ENCODE peak calls at places on chromosomes 1 and 21, in four cellular contexts. E, Q, B and G are unnamed samples.

GRCh38 chr1:2104621-2105427 is 54.6 kb downstream of the PRKCZ start:
- DNase-seq in Q (peak), E (peak), B (no peak), G (peak)

GRCh38 chr1:201419737-201420607 is 1.6 kb downstream of the TNNI1 start:
- DNase-seq in B (no peak), Q (no peak), E (no peak), G (no peak)

GRCh38 chr21:33643658-33644311 is 1.5 kb downstream of the ITSN1 start:
- DNase-seq in E (no peak), B (no peak), Q (peak), G (no peak)

GRCh38 chr1:207781312-207781711 is 29.5 kb downstream of the CD46 start:
- DNase-seq in Q (no peak), E (no peak), B (no peak), G (no peak)

GRCh38 chr1:98821379-98821778 is 159.9 kb downstream of the SNX7 start:
- DNase-seq in Q (no peak), E (no peak), B (no peak), G (no peak)

GRCh38 chr21:44455524-44456206 is 355 bp downstream of the LRRC3 start:
- DNase-seq in E (peak), B (no peak), Q (no peak), G (peak)

GRCh38 chr1:150281758-150282557 is at the start of gene CIART:
- DNase-seq in B (peak), E (peak), Q (no peak), G (peak)

GRCh38 chr1:227781314-227781930 is 34.1 kb upstream of the PRSS38 start:
- DNase-seq in B (no peak), E (no peak), Q (no peak), G (no peak)

GRCh38 chr21:25398630-25399029 is 208.7 kb downstream of the MRPL39 start:
- DNase-seq in E (no peak), Q (no peak), B (no peak), G (no peak)

GRCh38 chr1:31790140-31790539 is 25.7 kb downstream of the SPOCD1 start:
- DNase-seq in Q (no peak), E (peak), B (no peak), G (no peak)

GRCh38 chr21:43331962-43332458 is 94.9 kb downstream of the SIK1 start:
- DNase-seq in B (no peak), Q (no peak), E (no peak), G (no peak)

GRCh38 chr21:36250423-36251075 is 69.4 kb upstream of the MORC3 start:
- DNase-seq in E (peak), Q (no peak), B (no peak), G (no peak)

GRCh38 chr21:33949516-33950424 is 34.2 kb upstream of the ATP5PO start:
- DNase-seq in B (no peak), Q (no peak), E (no peak), G (no peak)

GRCh38 chr1:206646504-206646903 is 11.2 kb downstream of the DYRK3 start:
- DNase-seq in E (no peak), Q (no peak), B (no peak), G (no peak)

GRCh38 chr1:43065191-43065590 is 106.5 kb upstream of the SLC2A1 start:
- DNase-seq in E (no peak), B (no peak), Q (no peak), G (no peak)

GRCh38 chr1:200877839-200878551 is 5.2 kb downstream of the GPR25 start:
- DNase-seq in B (no peak), Q (no peak), E (no peak), G (no peak)

GRCh38 chr1:224928906-224929305 is 569 bp upstream of the DNAH14 start:
- DNase-seq in Q (no peak), E (no peak), B (no peak), G (no peak)

GRCh38 chr1:224931605-224932004 is 2.1 kb downstream of the DNAH14 start:
- DNase-seq in E (no peak), Q (no peak), B (no peak), G (no peak)

GRCh38 chr1:224933584-224933983 is 4.1 kb downstream of the DNAH14 start:
- DNase-seq in B (no peak), Q (no peak), E (no peak), G (no peak)

GRCh38 chr1:224932607-224933249 is 3.3 kb downstream of the DNAH14 start:
- DNase-seq in B (no peak), E (no peak), Q (no peak), G (no peak)

DNA sequence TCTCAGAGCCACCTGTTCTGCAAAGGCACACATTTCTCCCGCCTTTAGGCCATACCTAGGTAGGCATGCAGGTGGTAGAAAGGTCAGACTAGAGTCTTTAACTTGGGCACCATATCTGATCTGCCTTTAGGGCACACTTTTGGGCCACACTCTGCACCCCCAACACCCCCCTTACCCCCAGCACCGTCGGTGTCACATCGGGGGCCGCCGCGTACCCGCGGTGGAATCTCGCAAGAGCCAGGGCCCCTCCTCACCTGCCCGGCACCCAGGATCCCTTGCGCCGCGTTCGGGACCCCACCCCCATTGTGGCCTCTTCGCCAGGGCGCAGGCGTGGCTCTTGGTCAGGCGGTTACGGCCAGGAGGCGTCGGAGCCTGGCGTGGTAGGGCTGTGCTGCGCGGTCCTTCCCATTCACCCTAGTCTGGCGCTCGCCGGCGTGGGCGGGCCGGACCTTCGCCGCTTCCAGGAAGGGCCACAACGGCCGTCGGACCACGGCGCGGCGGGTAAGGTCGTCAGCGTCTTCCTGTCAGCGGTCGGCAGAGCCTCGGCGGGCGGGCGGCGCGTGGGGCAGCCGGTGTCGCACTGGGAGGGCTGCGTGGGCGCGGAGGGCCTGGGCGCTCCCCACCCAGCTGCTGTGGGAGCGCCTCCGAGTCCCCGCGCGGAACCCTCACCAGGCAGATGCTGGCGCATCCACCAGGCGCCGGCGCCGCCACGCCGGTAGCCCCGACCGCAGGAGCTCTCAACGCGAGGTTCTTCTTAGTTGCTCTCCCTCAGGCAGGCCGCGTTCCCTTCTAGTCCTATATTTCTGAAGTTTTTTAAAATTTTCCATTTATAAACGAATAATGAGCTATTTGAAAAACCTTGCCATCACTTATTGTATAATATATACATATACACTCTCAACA is at the start of gene DNAH14:
- DNase-seq in E (peak), Q (peak), B (peak), G (peak)
- TF ChIP-seq MAX in E (peak), Q (peak), B (peak), G (peak)

DNA sequence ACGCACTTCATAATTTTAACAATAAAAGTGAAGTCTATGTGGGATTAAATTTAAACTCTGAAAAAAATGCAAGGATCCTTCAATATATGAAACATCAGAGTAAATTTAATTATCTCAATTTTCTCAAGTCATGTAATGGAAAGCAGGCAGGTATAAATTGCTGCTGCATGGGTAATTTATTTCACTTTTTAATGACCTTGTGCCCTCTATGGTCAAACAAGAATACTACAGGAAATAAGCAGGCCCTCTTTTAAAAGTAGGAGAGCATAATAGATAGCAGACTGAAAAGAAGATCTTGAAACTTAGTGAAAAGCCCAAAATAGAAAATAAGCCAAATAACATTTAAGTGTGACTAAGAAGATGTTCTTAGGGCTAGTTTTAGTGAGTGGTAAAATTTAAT is 22.9 kb downstream of the BCAS2 start:
- DNase-seq in B (no peak), Q (peak), E (no peak), G (peak)
- TF ChIP-seq ATF2 in B (no peak), Q (no peak), E (no peak), G (no peak)

GRCh38 chr1:9376886-9377333 is 84.2 kb downstream of the SPSB1 start:
- DNase-seq in Q (no peak), E (no peak), B (no peak), G (no peak)
- TF ChIP-seq MAX in Q (no peak), E (no peak), B (no peak), G (no peak)

GRCh38 chr1:156316909-156317308 is 17.8 kb upstream of the VHLL start:
- DNase-seq in B (no peak), Q (no peak), E (no peak), G (no peak)

GRCh38 chr1:156308078-156308477 is 9.0 kb upstream of the VHLL start:
- DNase-seq in Q (no peak), E (no peak), B (no peak), G (no peak)

DNA sequence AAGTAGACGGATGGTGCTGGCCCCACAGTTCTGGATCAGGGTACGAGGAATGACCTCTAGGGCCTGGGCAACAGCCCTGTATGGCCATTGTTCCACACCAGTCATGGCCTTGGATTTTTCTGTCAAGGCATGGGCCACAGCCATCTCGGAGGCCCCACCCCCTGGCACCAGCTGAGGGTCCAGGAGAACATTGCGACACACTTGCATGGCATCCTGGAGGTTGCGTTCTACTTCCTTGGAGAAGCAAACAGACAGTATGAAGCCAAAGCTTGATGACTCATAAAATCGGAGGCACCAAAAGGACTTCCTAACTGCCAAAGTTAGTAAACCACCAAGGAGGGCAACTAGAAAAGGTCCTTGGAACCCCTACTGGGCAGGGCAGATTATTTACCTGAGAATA is 11.9 kb upstream of the VHLL start:
- DNase-seq in E (no peak), Q (no peak), B (no peak), G (no peak)
- TF ChIP-seq ATF2 in E (no peak), Q (no peak), B (no peak), G (no peak)

DNA sequence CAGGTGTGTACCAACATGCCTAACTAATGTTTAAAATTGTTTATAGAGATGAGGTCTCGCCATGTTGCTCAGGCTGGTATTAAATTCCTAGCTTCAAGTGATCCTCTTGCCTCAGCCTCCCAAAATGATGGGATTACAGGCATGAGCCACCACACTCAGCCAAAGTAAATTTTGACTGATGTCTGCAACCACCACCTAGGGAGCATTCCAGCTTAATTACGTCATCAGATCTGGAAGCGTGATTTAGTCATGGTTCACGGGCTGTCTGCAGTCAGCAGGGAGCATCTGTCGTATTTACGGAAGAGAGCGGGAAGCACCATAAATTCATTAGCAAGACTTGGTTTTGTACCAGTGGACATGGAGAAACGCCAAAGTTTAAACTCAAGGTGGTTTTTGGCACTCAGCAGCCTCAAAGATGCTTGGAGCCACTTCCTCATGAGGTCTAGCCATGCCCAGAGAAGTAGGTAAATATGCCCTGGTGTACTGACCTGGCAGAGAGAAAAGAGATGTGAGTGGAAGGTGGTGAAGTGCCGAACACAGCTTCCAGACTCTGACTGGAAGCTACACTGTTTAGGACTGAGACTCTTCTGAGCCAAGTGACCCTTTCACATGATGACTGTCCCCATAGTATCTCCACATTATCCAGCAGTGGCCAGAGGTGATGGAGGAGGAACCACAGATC is 60.8 kb upstream of the SLC35F3 start:
- DNase-seq in Q (no peak), E (no peak), B (no peak), G (no peak)
- TF ChIP-seq MAX in Q (no peak), E (no peak), B (no peak), G (no peak)

GRCh38 chr1:117433943-117434342 is 66.7 kb downstream of the MAN1A2 start:
- DNase-seq in E (no peak), Q (no peak), B (no peak), G (no peak)

DNA sequence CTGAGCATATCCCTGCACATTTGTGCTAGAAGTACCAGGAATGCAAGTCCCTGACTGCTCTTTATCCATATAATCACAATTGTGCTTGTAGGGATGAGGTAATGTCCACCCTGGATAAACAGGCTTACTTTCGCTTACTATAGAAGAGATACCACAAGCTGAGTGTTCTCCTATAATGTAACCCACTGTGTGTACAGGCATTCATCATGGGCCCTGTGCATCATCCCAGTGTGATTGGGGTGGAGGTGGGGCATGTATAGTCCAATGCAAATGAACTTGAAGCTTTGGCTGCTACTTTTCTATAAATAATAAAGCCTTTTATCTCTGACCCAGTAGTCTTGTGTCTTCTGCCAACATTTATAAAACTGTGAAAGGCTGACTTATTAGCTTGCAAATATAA is 69.3 kb downstream of the MAN1A2 start:
- DNase-seq in E (no peak), Q (no peak), B (no peak), G (no peak)
- TF ChIP-seq ATF2 in E (no peak), Q (no peak), B (no peak), G (no peak)

DNA sequence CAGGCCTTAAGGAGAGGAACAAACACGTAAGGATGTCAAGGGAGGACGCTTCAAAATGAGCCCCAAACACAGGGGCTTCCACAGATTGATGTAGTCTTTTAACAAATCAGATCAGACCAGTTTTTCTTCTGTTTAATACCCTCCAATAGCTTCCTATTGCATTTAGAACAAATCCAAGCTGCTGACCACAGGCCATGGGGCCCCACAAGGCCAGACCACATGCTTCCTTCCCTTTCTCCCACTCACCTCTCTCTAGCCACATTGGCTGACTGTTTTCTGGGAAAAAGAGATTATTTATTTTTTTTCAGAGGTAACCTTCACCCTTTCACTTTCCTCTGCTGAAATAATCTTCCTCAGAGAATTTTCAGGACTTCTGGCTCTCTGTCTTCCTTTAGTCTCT is 380.6 kb downstream of the SIPA1L2 start:
- DNase-seq in E (no peak), B (no peak), Q (no peak), G (no peak)
- TF ChIP-seq MAX in E (no peak), B (no peak), Q (no peak), G (no peak)

GRCh38 chr1:35367914-35368313 is 99.4 kb downstream of the ZMYM4 start:
- DNase-seq in Q (no peak), B (no peak), E (no peak), G (no peak)

GRCh38 chr1:35371506-35371905 is 103.0 kb downstream of the ZMYM4 start:
- DNase-seq in Q (no peak), E (no peak), B (no peak), G (peak)

GRCh38 chr1:35364732-35365131 is 96.2 kb downstream of the ZMYM4 start:
- DNase-seq in B (no peak), E (no peak), Q (no peak), G (no peak)

DNA sequence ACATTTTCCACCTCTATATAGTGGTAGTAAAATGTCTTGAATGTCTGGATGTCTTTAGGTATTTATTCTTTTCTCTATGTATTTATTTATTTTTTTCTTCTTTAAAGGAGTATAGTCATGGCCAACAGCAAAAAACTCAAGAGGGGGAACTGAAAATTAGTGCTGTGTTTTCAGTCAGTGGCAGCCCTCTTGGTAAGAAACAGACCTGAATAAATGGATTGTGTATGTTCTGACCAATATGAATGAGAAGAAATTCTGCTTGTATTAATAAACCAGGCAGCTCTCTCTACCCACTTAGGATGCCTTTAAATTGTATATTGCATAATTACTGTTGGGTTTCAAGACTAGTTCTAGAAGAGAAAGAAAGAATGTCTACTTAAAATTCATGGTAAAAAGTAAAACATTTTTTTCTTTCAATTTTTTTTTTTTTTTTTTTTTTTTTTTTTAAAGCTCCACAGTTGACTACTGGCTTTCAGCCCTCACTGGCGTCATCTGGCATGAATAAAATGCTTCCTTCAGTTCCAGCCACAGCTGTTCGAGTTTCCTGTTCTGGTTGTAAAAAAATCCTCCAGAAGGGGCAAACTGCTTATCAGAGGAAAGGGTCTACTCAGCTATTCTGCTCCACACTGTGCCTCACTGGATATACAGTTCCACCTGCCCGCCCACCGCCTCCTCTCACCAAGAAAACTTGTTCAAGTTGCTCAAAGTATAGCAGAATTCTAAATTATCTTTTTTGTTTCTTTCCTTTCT is 101.6 kb downstream of the ZMYM4 start:
- DNase-seq in Q (no peak), E (no peak), B (no peak), G (peak)
- TF ChIP-seq ATF2 in Q (no peak), E (no peak), B (no peak), G (no peak)

DNA sequence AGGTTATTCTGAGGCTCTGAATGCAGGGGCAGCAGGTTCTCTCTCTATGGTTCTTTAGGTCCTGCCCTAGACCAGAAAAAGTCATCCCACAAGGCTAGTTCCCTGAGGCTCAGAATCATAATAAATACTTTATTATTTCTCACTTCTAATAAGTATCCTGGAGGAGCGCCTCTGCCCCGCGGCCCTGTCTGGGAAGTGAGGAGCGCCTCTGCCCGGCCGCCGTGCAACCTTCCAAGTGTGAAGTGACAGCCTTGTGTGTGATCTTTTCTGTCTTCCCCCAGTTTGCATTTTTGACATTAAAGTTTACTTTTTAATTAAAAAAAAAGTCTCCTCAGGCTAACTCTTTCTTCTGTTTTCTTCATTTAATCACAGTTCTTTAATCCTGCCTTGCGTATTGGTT is 11.5 kb downstream of the AIM2 start:
- DNase-seq in B (no peak), Q (no peak), E (no peak), G (no peak)
- TF ChIP-seq MAX in B (no peak), Q (no peak), E (no peak), G (no peak)